ENCODE peak calls at places on chromosomes 12 and 14, in nine cellular contexts. One of them, this sample, is unnamed.

GRCh38 chr14:90839024-90839888 is 23.0 kb upstream of the TTC7B start:
- DNase-seq in neural crest cell: no peak
- DNase-seq in HFFc6: peak; percentile 7
- DNase-seq in left ventricle myocardium inferior: peak; percentile 70
- DNase-seq in cardiac fibroblast: peak; percentile 79
- DNase-seq in AG04450: no peak
- DNase-seq in breast epithelium: no peak
- DNase-seq in fibroblast of mammary gland: peak; percentile 79
- DNase-seq in AG09319: peak; percentile 35
- DNase-seq in this sample: no peak

GRCh38 chr12:7588703-7589329 is 76.9 kb downstream of the APOBEC1 start:
- DNase-seq in breast epithelium: no peak
- DNase-seq in AG09319: peak; percentile 24
- DNase-seq in neural crest cell: peak; percentile 18
- DNase-seq in cardiac fibroblast: peak; percentile 17
- DNase-seq in HFFc6: peak; percentile 60
- DNase-seq in fibroblast of mammary gland: peak; percentile 83
- DNase-seq in AG04450: no peak
- DNase-seq in left ventricle myocardium inferior: no peak
- DNase-seq in this sample: no peak

GRCh38 chr14:64503184-64503433 is 529 bp downstream of the ZBTB25 start:
- DNase-seq in neural crest cell: no peak
- DNase-seq in HFFc6: no peak
- DNase-seq in cardiac fibroblast: no peak
- DNase-seq in AG04450: no peak
- DNase-seq in left ventricle myocardium inferior: no peak
- DNase-seq in AG09319: no peak
- DNase-seq in breast epithelium: no peak
- DNase-seq in fibroblast of mammary gland: no peak
- DNase-seq in this sample: no peak

GRCh38 chr14:70640938-70641547 is 673 bp upstream of the TTC9 start:
- DNase-seq in breast epithelium: no peak
- DNase-seq in HFFc6: no peak
- DNase-seq in cardiac fibroblast: no peak
- DNase-seq in fibroblast of mammary gland: peak; percentile 34
- DNase-seq in neural crest cell: no peak
- DNase-seq in left ventricle myocardium inferior: no peak
- DNase-seq in AG09319: no peak
- DNase-seq in AG04450: peak; percentile 18
- DNase-seq in this sample: peak; percentile 19

GRCh38 chr14:77208266-77208978 is 26.8 kb downstream of the TMEM63C start:
- DNase-seq in cardiac fibroblast: peak; percentile 73
- DNase-seq in AG09319: peak; percentile 7
- DNase-seq in HFFc6: peak; percentile 46
- DNase-seq in AG04450: peak; percentile 33
- DNase-seq in breast epithelium: peak; percentile 18
- DNase-seq in fibroblast of mammary gland: peak; percentile 48
- DNase-seq in left ventricle myocardium inferior: peak; percentile 69
- DNase-seq in neural crest cell: peak; percentile 85
- DNase-seq in this sample: peak; percentile 50

GRCh38 chr14:79011091-79011919 is 841.1 kb downstream of the NRXN3 start:
- DNase-seq in cardiac fibroblast: peak; percentile 58
- DNase-seq in fibroblast of mammary gland: peak; percentile 78
- DNase-seq in left ventricle myocardium inferior: no peak
- DNase-seq in AG09319: peak; percentile 0
- DNase-seq in HFFc6: peak; percentile 78
- DNase-seq in breast epithelium: no peak
- DNase-seq in AG04450: peak; percentile 15
- DNase-seq in neural crest cell: no peak
- DNase-seq in this sample: no peak

GRCh38 chr12:113152835-113153814 is 3.6 kb downstream of the CFAP73 start:
- DNase-seq in AG04450: no peak
- DNase-seq in cardiac fibroblast: peak; percentile 83
- DNase-seq in AG09319: peak; percentile 28
- DNase-seq in fibroblast of mammary gland: peak; percentile 70
- DNase-seq in breast epithelium: peak; percentile 63
- DNase-seq in neural crest cell: peak; percentile 57
- DNase-seq in HFFc6: peak; percentile 55
- DNase-seq in left ventricle myocardium inferior: peak; percentile 68
- DNase-seq in this sample: no peak

GRCh38 chr12:10220398-10221077 is 7.9 kb downstream of the GABARAPL1 start:
- DNase-seq in HFFc6: peak; percentile 24
- DNase-seq in AG09319: no peak
- DNase-seq in left ventricle myocardium inferior: peak; percentile 75
- DNase-seq in cardiac fibroblast: peak; percentile 93
- DNase-seq in breast epithelium: peak; percentile 91
- DNase-seq in neural crest cell: no peak
- DNase-seq in fibroblast of mammary gland: peak; percentile 86
- DNase-seq in AG04450: no peak
- DNase-seq in this sample: no peak

GRCh38 chr14:24441904-24442239 is 704 bp downstream of the SDR39U1 start:
- DNase-seq in neural crest cell: no peak
- DNase-seq in fibroblast of mammary gland: peak; percentile 68
- DNase-seq in HFFc6: no peak
- DNase-seq in left ventricle myocardium inferior: no peak
- DNase-seq in breast epithelium: no peak
- DNase-seq in AG09319: no peak
- DNase-seq in cardiac fibroblast: no peak
- DNase-seq in AG04450: no peak
- DNase-seq in this sample: no peak

GRCh38 chr14:93033983-93034670 is 81.6 kb downstream of the ITPK1 start:
- DNase-seq in AG09319: no peak
- DNase-seq in neural crest cell: no peak
- DNase-seq in left ventricle myocardium inferior: no peak
- DNase-seq in HFFc6: no peak
- DNase-seq in AG04450: no peak
- DNase-seq in cardiac fibroblast: peak; percentile 25
- DNase-seq in fibroblast of mammary gland: no peak
- DNase-seq in breast epithelium: no peak
- DNase-seq in this sample: peak; percentile 53

GRCh38 chr14:104926619-104927431 is 2.1 kb downstream of the PLD4 start:
- DNase-seq in AG09319: no peak
- DNase-seq in cardiac fibroblast: no peak
- DNase-seq in breast epithelium: no peak
- DNase-seq in neural crest cell: no peak
- DNase-seq in AG04450: no peak
- DNase-seq in fibroblast of mammary gland: no peak
- DNase-seq in HFFc6: no peak
- DNase-seq in left ventricle myocardium inferior: peak; percentile 9
- DNase-seq in this sample: no peak

GRCh38 chr14:101733211-101733610 is 28.3 kb upstream of the PPP2R5C start:
- DNase-seq in HFFc6: peak; percentile 54
- DNase-seq in neural crest cell: no peak
- DNase-seq in left ventricle myocardium inferior: no peak
- DNase-seq in AG04450: no peak
- DNase-seq in AG09319: no peak
- DNase-seq in fibroblast of mammary gland: peak; percentile 78
- DNase-seq in cardiac fibroblast: peak; percentile 53
- DNase-seq in breast epithelium: no peak
- DNase-seq in this sample: no peak

GRCh38 chr12:115979851-115980250 is 297.6 kb downstream of the MED13L start:
- DNase-seq in breast epithelium: no peak
- DNase-seq in neural crest cell: no peak
- DNase-seq in left ventricle myocardium inferior: no peak
- DNase-seq in AG09319: no peak
- DNase-seq in HFFc6: no peak
- DNase-seq in fibroblast of mammary gland: no peak
- DNase-seq in cardiac fibroblast: no peak
- DNase-seq in AG04450: no peak
- DNase-seq in this sample: no peak

GRCh38 chr14:53515264-53515663 is 362.1 kb upstream of the DDHD1 start:
- DNase-seq in AG04450: no peak
- DNase-seq in fibroblast of mammary gland: no peak
- DNase-seq in breast epithelium: no peak
- DNase-seq in cardiac fibroblast: no peak
- DNase-seq in left ventricle myocardium inferior: no peak
- DNase-seq in AG09319: no peak
- DNase-seq in neural crest cell: no peak
- DNase-seq in HFFc6: no peak
- DNase-seq in this sample: no peak

GRCh38 chr14:105045710-105046326 is 19.4 kb downstream of the GPR132 start:
- DNase-seq in cardiac fibroblast: peak; percentile 85
- DNase-seq in HFFc6: peak; percentile 64
- DNase-seq in neural crest cell: peak; percentile 98
- DNase-seq in left ventricle myocardium inferior: peak; percentile 89
- DNase-seq in fibroblast of mammary gland: peak; percentile 74
- DNase-seq in AG09319: peak; percentile 43
- DNase-seq in AG04450: peak; percentile 44
- DNase-seq in breast epithelium: peak; percentile 71
- DNase-seq in this sample: peak; percentile 91

GRCh38 chr12:77354766-77355362 is 289.5 kb upstream of the E2F7 start:
- DNase-seq in fibroblast of mammary gland: peak; percentile 55
- DNase-seq in AG04450: no peak
- DNase-seq in HFFc6: no peak
- DNase-seq in AG09319: no peak
- DNase-seq in neural crest cell: no peak
- DNase-seq in left ventricle myocardium inferior: no peak
- DNase-seq in cardiac fibroblast: no peak
- DNase-seq in breast epithelium: no peak
- DNase-seq in this sample: no peak

GRCh38 chr14:48398675-48399282 is 723.4 kb upstream of the MDGA2 start:
- DNase-seq in AG09319: no peak
- DNase-seq in HFFc6: peak; percentile 20
- DNase-seq in cardiac fibroblast: peak; percentile 44
- DNase-seq in breast epithelium: no peak
- DNase-seq in left ventricle myocardium inferior: no peak
- DNase-seq in AG04450: no peak
- DNase-seq in neural crest cell: peak; percentile 13
- DNase-seq in fibroblast of mammary gland: peak; percentile 44
- DNase-seq in this sample: no peak
- TF ChIP-seq CTCF in AG09319: no peak
- TF ChIP-seq CTCF in HFFc6: peak; percentile 72
- TF ChIP-seq CTCF in cardiac fibroblast: peak; percentile 51
- TF ChIP-seq CTCF in breast epithelium: peak; percentile 58
- TF ChIP-seq CTCF in left ventricle myocardium inferior: peak; percentile 63
- TF ChIP-seq CTCF in AG04450: peak; percentile 45
- TF ChIP-seq CTCF in neural crest cell: peak; percentile 82
- TF ChIP-seq CTCF in fibroblast of mammary gland: peak; percentile 64
- TF ChIP-seq CTCF in this sample: no peak

GRCh38 chr14:32495435-32495734 is 166.3 kb downstream of the AKAP6 start:
- DNase-seq in fibroblast of mammary gland: no peak
- DNase-seq in AG09319: no peak
- DNase-seq in breast epithelium: no peak
- DNase-seq in neural crest cell: no peak
- DNase-seq in HFFc6: no peak
- DNase-seq in AG04450: no peak
- DNase-seq in cardiac fibroblast: no peak
- DNase-seq in left ventricle myocardium inferior: no peak
- DNase-seq in this sample: no peak
- TF ChIP-seq CTCF in fibroblast of mammary gland: no peak
- TF ChIP-seq CTCF in AG09319: no peak
- TF ChIP-seq CTCF in breast epithelium: no peak
- TF ChIP-seq CTCF in neural crest cell: no peak
- TF ChIP-seq CTCF in HFFc6: no peak
- TF ChIP-seq CTCF in AG04450: no peak
- TF ChIP-seq CTCF in cardiac fibroblast: no peak
- TF ChIP-seq CTCF in left ventricle myocardium inferior: no peak
- TF ChIP-seq CTCF in this sample: no peak

GRCh38 chr12:96399081-96399918 is 939 bp downstream of the CDK17 start:
- DNase-seq in breast epithelium: peak; percentile 63
- DNase-seq in cardiac fibroblast: peak; percentile 83
- DNase-seq in HFFc6: peak; percentile 50
- DNase-seq in AG09319: no peak
- DNase-seq in fibroblast of mammary gland: peak; percentile 75
- DNase-seq in left ventricle myocardium inferior: peak; percentile 81
- DNase-seq in AG04450: no peak
- DNase-seq in neural crest cell: peak; percentile 56
- DNase-seq in this sample: peak; percentile 81

GRCh38 chr12:96401061-96401871 is 1.0 kb upstream of the CDK17 start:
- DNase-seq in AG09319: no peak
- DNase-seq in neural crest cell: no peak
- DNase-seq in AG04450: peak; percentile 61
- DNase-seq in cardiac fibroblast: peak; percentile 92
- DNase-seq in left ventricle myocardium inferior: no peak
- DNase-seq in fibroblast of mammary gland: peak; percentile 89
- DNase-seq in HFFc6: peak; percentile 85
- DNase-seq in breast epithelium: no peak
- DNase-seq in this sample: peak; percentile 30

GRCh38 chr12:96399919-96400630 is at the start of gene CDK17:
- DNase-seq in fibroblast of mammary gland: peak; percentile 80
- DNase-seq in AG04450: peak; percentile 69
- DNase-seq in left ventricle myocardium inferior: peak; percentile 84
- DNase-seq in neural crest cell: peak; percentile 74
- DNase-seq in cardiac fibroblast: peak; percentile 94
- DNase-seq in breast epithelium: peak; percentile 66
- DNase-seq in HFFc6: peak; percentile 83
- DNase-seq in AG09319: peak; percentile 61
- DNase-seq in this sample: peak; percentile 85

GRCh38 chr12:96402061-96402460 is 1.8 kb upstream of the CDK17 start:
- DNase-seq in cardiac fibroblast: no peak
- DNase-seq in left ventricle myocardium inferior: no peak
- DNase-seq in HFFc6: no peak
- DNase-seq in neural crest cell: no peak
- DNase-seq in AG09319: no peak
- DNase-seq in breast epithelium: no peak
- DNase-seq in AG04450: no peak
- DNase-seq in fibroblast of mammary gland: no peak
- DNase-seq in this sample: no peak

DNA sequence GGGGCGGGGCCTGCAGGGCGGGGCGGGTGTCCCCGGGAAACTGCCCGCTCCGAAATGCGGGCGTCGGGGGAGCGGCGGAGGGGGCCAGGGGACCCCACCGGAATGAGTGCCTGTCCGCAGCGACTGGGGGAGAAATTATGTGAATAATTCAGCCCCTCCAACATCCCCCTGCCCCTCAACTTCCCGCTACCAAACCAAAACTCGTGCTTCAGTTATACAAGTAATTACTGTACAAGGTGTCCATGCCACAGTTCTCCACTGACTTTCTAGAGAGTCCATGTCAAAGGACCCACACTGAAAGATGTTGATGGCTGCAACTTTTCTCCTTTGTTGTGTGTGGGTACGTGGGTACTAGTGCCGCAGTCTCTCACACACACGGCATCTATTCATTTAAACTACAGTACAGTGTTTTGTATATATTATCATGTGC is 407 bp upstream of the CDK17 start:
- DNase-seq in HFFc6: no peak
- DNase-seq in breast epithelium: no peak
- DNase-seq in neural crest cell: no peak
- DNase-seq in fibroblast of mammary gland: peak; percentile 44
- DNase-seq in AG04450: no peak
- DNase-seq in left ventricle myocardium inferior: no peak
- DNase-seq in cardiac fibroblast: no peak
- DNase-seq in AG09319: no peak
- DNase-seq in this sample: no peak
- TF ChIP-seq CTCF in HFFc6: no peak
- TF ChIP-seq CTCF in breast epithelium: no peak
- TF ChIP-seq CTCF in neural crest cell: no peak
- TF ChIP-seq CTCF in fibroblast of mammary gland: no peak
- TF ChIP-seq CTCF in AG04450: no peak
- TF ChIP-seq CTCF in left ventricle myocardium inferior: no peak
- TF ChIP-seq CTCF in cardiac fibroblast: no peak
- TF ChIP-seq CTCF in AG09319: no peak
- TF ChIP-seq CTCF in this sample: no peak

DNA sequence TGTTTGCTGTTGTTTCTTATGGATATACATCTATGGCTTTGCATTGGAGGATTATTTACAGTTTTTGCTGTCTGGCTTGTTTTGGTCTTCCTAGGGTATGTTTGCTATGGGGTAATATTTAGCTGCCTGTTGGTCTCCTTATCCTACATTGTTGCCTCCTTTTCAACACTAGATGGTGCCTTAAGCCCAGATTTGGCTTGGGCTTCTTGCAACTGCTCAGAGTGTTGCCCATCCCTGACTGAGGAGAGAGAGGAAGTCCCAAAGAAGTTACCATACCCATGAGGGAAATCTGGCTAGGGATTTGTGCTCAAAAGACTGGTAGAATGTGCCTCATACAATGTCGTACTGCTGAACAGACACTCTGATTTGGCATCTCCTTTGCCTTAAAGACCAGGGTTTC is 94.6 kb upstream of the MUCL1 start:
- DNase-seq in AG09319: no peak
- DNase-seq in neural crest cell: peak; percentile 5
- DNase-seq in HFFc6: peak; percentile 41
- DNase-seq in fibroblast of mammary gland: peak; percentile 36
- DNase-seq in left ventricle myocardium inferior: no peak
- DNase-seq in AG04450: no peak
- DNase-seq in breast epithelium: no peak
- DNase-seq in cardiac fibroblast: peak; percentile 12
- DNase-seq in this sample: no peak
- TF ChIP-seq CTCF in AG09319: no peak
- TF ChIP-seq CTCF in neural crest cell: peak; percentile 54
- TF ChIP-seq CTCF in HFFc6: peak; percentile 70
- TF ChIP-seq CTCF in fibroblast of mammary gland: peak; percentile 37
- TF ChIP-seq CTCF in left ventricle myocardium inferior: no peak
- TF ChIP-seq CTCF in AG04450: peak; percentile 27
- TF ChIP-seq CTCF in breast epithelium: no peak
- TF ChIP-seq CTCF in cardiac fibroblast: peak; percentile 37
- TF ChIP-seq CTCF in this sample: no peak